ENCODE peak calls at places on chromosomes 11 and 22, in eight cellular contexts. L, A, H, K, Y, Z, O and X are unnamed samples.

GRCh38 chr11:48055292-48056132 is 75.2 kb downstream of the PTPRJ start:
- DNase-seq in L (no peak), A (peak; percentile 47), H (peak; percentile 72), K (peak; percentile 63), Y (no peak), Z (peak; percentile 96), O (no peak), X (no peak)

GRCh38 chr11:85854557-85855340 is 434 bp upstream of the CCDC83 start:
- DNase-seq in L (peak; percentile 98), A (peak; percentile 90), H (peak; percentile 94), K (peak; percentile 93), Y (peak; percentile 91), Z (peak; percentile 99), O (peak; percentile 88), X (peak; percentile 89)

GRCh38 chr22:39463931-39464390 is 7.1 kb downstream of the MGAT3 start:
- DNase-seq in L (no peak), A (no peak), H (no peak), K (no peak), Y (peak; percentile 74), Z (no peak), O (no peak), X (no peak)

GRCh38 chr11:126172596-126173038 is 38.8 kb downstream of the RPUSD4 start:
- DNase-seq in L (no peak), A (peak; percentile 53), H (no peak), K (no peak), Y (no peak), Z (no peak), O (no peak), X (no peak)

GRCh38 chr22:17638432-17639237 is at the start of gene BCL2L13:
- DNase-seq in L (peak; percentile 95), A (peak; percentile 90), H (peak; percentile 95), K (peak; percentile 95), Y (peak; percentile 95), Z (peak; percentile 86), O (peak; percentile 89), X (peak; percentile 93)

GRCh38 chr22:18987765-18988164 is 51.7 kb upstream of the PRODH start:
- DNase-seq in L (peak; percentile 62), A (no peak), H (no peak), K (no peak), Y (no peak), Z (no peak), O (no peak), X (no peak)

GRCh38 chr22:37230673-37231405 is 13.2 kb downstream of the RAC2 start:
- DNase-seq in L (no peak), A (no peak), H (no peak), K (peak; percentile 47), Y (no peak), Z (no peak), O (no peak), X (no peak)

GRCh38 chr11:67700141-67700540 is 25.7 kb upstream of the ALDH3B2 start:
- DNase-seq in L (peak; percentile 27), A (no peak), H (no peak), K (no peak), Y (no peak), Z (no peak), O (no peak), X (no peak)

GRCh38 chr22:35064664-35065063 is 1.3 kb upstream of the ISX start:
- DNase-seq in L (no peak), A (no peak), H (no peak), K (peak; percentile 22), Y (no peak), Z (peak; percentile 31), O (no peak), X (no peak)

GRCh38 chr11:126149759-126150236 is 61.7 kb downstream of the RPUSD4 start:
- DNase-seq in L (no peak), A (no peak), H (no peak), K (no peak), Y (no peak), Z (no peak), O (no peak), X (no peak)

GRCh38 chr11:76823481-76824028 is 37.2 kb upstream of the ACER3 start:
- DNase-seq in L (no peak), A (peak; percentile 76), H (no peak), K (no peak), Y (no peak), Z (peak; percentile 99), O (no peak), X (peak; percentile 82)

GRCh38 chr11:105274631-105275030 is 135.1 kb upstream of the CARD18 start:
- DNase-seq in L (no peak), A (peak; percentile 16), H (no peak), K (no peak), Y (no peak), Z (no peak), O (no peak), X (no peak)

GRCh38 chr11:114075891-114076441 is 16.5 kb downstream of the ZBTB16 start:
- DNase-seq in L (peak; percentile 71), A (peak; percentile 24), H (no peak), K (no peak), Y (no peak), Z (peak; percentile 51), O (no peak), X (no peak)

GRCh38 chr11:107179829-107180228 is 161.6 kb upstream of the GUCY1A2 start:
- DNase-seq in L (no peak), A (no peak), H (no peak), K (no peak), Y (no peak), Z (no peak), O (no peak), X (no peak)

GRCh38 chr11:126799974-126800373 is 200.6 kb downstream of the KIRREL3 start:
- DNase-seq in L (no peak), A (peak; percentile 66), H (no peak), K (no peak), Y (no peak), Z (no peak), O (no peak), X (no peak)

GRCh38 chr11:131932584-131933360 is 562.4 kb downstream of the NTM start:
- DNase-seq in L (no peak), A (no peak), H (no peak), K (no peak), Y (no peak), Z (no peak), O (no peak), X (no peak)

GRCh38 chr11:95149659-95150294 is 60.1 kb downstream of the ENDOD1 start:
- DNase-seq in L (peak; percentile 90), A (no peak), H (peak; percentile 62), K (peak; percentile 57), Y (no peak), Z (peak; percentile 76), O (no peak), X (no peak)

GRCh38 chr11:36532908-36533601 is 23.0 kb upstream of the TRAF6 start:
- DNase-seq in L (no peak), A (no peak), H (no peak), K (no peak), Y (no peak), Z (no peak), O (no peak), X (no peak)

GRCh38 chr22:39367040-39367439 is 17.2 kb downstream of the SYNGR1 start:
- DNase-seq in L (no peak), A (no peak), H (no peak), K (no peak), Y (no peak), Z (no peak), O (no peak), X (no peak)

GRCh38 chr11:72078477-72078876 is 1.9 kb downstream of the NUMA1 start:
- DNase-seq in L (no peak), A (peak; percentile 26), H (no peak), K (no peak), Y (no peak), Z (peak; percentile 49), O (no peak), X (no peak)
- H3K4me3 ChIP-seq in L (peak overlapping the region; percentile 85), A (peak overlapping the region; percentile 57), H (no peak overlapping the region), K (no peak overlapping the region), Y (no peak overlapping the region), Z (peak overlapping the region; percentile 86), O (peak overlapping the region; percentile 94), X (peak overlapping the region; percentile 60)

GRCh38 chr22:47395481-47395880 is 633.0 kb downstream of the TBC1D22A start:
- DNase-seq in L (no peak), A (peak; percentile 2), H (no peak), K (no peak), Y (no peak), Z (peak; percentile 82), O (peak; percentile 14), X (peak; percentile 44)
- H3K9me3 ChIP-seq in L (no peaks in the 10 kb centered on the region), A (peaks cover 26% of the 10 kb centered on the region), H (no peaks in the 10 kb centered on the region), K (no peaks in the 10 kb centered on the region), Y (no peaks in the 10 kb centered on the region), Z (no peaks in the 10 kb centered on the region), O (no peaks in the 10 kb centered on the region), X (no peaks in the 10 kb centered on the region)

GRCh38 chr11:130020323-130020722 is 17.7 kb upstream of the PRDM10 start:
- DNase-seq in L (no peak), A (peak; percentile 9), H (no peak), K (no peak), Y (no peak), Z (no peak), O (no peak), X (no peak)

GRCh38 chr11:130025371-130025770 is 22.7 kb upstream of the PRDM10 start:
- DNase-seq in L (no peak), A (no peak), H (no peak), K (no peak), Y (no peak), Z (peak; percentile 33), O (no peak), X (no peak)

GRCh38 chr11:130024356-130024755 is 21.7 kb upstream of the PRDM10 start:
- DNase-seq in L (no peak), A (no peak), H (no peak), K (no peak), Y (no peak), Z (peak; percentile 71), O (no peak), X (no peak)

GRCh38 chr11:130023204-130023603 is 20.6 kb upstream of the PRDM10 start:
- DNase-seq in L (no peak), A (peak; percentile 48), H (no peak), K (no peak), Y (no peak), Z (peak; percentile 95), O (no peak), X (peak; percentile 45)

GRCh38 chr11:130022799-130023198 is 20.2 kb upstream of the PRDM10 start:
- DNase-seq in L (no peak), A (no peak), H (no peak), K (no peak), Y (no peak), Z (peak; percentile 21), O (no peak), X (no peak)
- H3K27ac ChIP-seq in L (no peak overlapping the region), A (no peak overlapping the region), H (no peak overlapping the region), K (no peak overlapping the region), Y (no peak overlapping the region), Z (no peak overlapping the region), O (no peak overlapping the region), X (no peak overlapping the region)

DNA sequence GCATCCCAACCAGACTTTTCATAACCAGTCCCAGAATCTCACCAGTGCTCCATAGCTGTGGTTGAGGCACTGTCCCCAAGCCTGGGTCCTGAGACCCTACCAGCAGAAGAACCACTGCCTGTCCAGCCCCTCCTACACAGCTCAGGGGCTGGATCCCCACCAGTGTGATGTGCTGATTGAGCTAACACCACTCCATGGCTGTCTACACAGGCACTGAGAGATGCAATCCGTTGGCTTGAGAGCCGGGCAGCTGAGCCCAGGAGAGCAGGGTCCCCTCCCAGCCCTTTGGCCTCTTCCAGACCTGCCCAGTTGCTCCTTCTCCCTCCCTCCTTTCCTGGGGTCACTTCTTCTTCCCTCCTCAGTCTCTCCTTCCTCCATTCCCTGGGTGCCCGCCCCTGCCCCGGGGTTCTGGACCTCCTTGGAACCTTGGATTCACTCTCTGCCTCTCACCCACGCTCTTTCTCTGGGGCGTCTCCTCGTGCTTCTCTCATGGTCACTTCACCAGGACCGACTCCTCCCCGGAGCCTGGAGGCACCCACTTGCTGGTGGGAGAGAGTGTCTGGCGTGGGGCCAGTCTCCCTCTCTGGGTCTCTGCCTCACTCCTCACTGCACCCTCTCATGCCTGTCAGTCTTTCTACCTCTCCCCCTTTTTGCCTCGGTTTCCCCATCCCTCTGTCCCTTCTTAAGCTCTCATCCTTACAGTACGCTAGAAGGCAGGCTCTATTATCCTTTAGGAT is 705 bp upstream of the SCYL1 start:
- DNase-seq in L (no peak), A (no peak), H (no peak), K (peak; percentile 46), Y (no peak), Z (no peak), O (peak; percentile 67), X (peak; percentile 63)
- H3K4me3 ChIP-seq in L (peak overlapping the region; percentile 34), A (peak overlapping the region; percentile 43), H (peak overlapping the region; percentile 28), K (no peak overlapping the region), Y (peak overlapping the region; percentile 25), Z (peak overlapping the region; percentile 32), O (peak overlapping the region; percentile 82), X (peak overlapping the region; percentile 23)